ENCODE peak calls at places on chromosome 9, in ten cellular contexts. One of them, this sample, is unnamed.

GRCh38 chr9:70412678-70413426 is 1.6 kb downstream of the KLF9 start:
- DNase-seq in left colon: peak; percentile 86
- DNase-seq in WTC11: peak; percentile 17
- DNase-seq in GM04504: peak; percentile 62
- DNase-seq in activated CD8-positive, alpha-beta memory T cell treated with anti-CD3 and anti-CD28 coated beads, Interleukin-2, amount 50 U/mL, for 48 hours: peak; percentile 72
- DNase-seq in GDM1: no peak
- DNase-seq in stomach: peak; percentile 85
- DNase-seq in NCI-H1417: peak; percentile 81
- DNase-seq in AG20443: peak; percentile 70
- DNase-seq in M059J: peak; percentile 87
- DNase-seq in this sample: no peak

GRCh38 chr9:126752881-126753670 is 51.8 kb upstream of the ZBTB43 start:
- DNase-seq in left colon: no peak
- DNase-seq in WTC11: no peak
- DNase-seq in GM04504: no peak
- DNase-seq in activated CD8-positive, alpha-beta memory T cell treated with anti-CD3 and anti-CD28 coated beads, Interleukin-2, amount 50 U/mL, for 48 hours: no peak
- DNase-seq in GDM1: no peak
- DNase-seq in stomach: no peak
- DNase-seq in NCI-H1417: no peak
- DNase-seq in AG20443: no peak
- DNase-seq in M059J: no peak
- DNase-seq in this sample: no peak

GRCh38 chr9:91374939-91375338 is 13.2 kb upstream of the AUH start:
- DNase-seq in left colon: no peak
- DNase-seq in WTC11: no peak
- DNase-seq in GM04504: peak; percentile 66
- DNase-seq in activated CD8-positive, alpha-beta memory T cell treated with anti-CD3 and anti-CD28 coated beads, Interleukin-2, amount 50 U/mL, for 48 hours: no peak
- DNase-seq in GDM1: no peak
- DNase-seq in stomach: no peak
- DNase-seq in NCI-H1417: no peak
- DNase-seq in AG20443: peak; percentile 43
- DNase-seq in M059J: peak; percentile 89
- DNase-seq in this sample: no peak

GRCh38 chr9:113296796-113297558 is 6.2 kb downstream of the RNF183 start:
- DNase-seq in left colon: no peak
- DNase-seq in WTC11: no peak
- DNase-seq in GM04504: no peak
- DNase-seq in activated CD8-positive, alpha-beta memory T cell treated with anti-CD3 and anti-CD28 coated beads, Interleukin-2, amount 50 U/mL, for 48 hours: no peak
- DNase-seq in GDM1: no peak
- DNase-seq in stomach: no peak
- DNase-seq in NCI-H1417: no peak
- DNase-seq in AG20443: no peak
- DNase-seq in M059J: no peak
- DNase-seq in this sample: no peak

GRCh38 chr9:6619909-6620308 is 25.6 kb downstream of the GLDC start:
- DNase-seq in left colon: no peak
- DNase-seq in WTC11: no peak
- DNase-seq in GM04504: no peak
- DNase-seq in activated CD8-positive, alpha-beta memory T cell treated with anti-CD3 and anti-CD28 coated beads, Interleukin-2, amount 50 U/mL, for 48 hours: no peak
- DNase-seq in GDM1: no peak
- DNase-seq in stomach: no peak
- DNase-seq in NCI-H1417: no peak
- DNase-seq in AG20443: no peak
- DNase-seq in M059J: no peak
- DNase-seq in this sample: no peak

GRCh38 chr9:120742951-120743416 is 28.7 kb upstream of the MEGF9 start:
- DNase-seq in left colon: no peak
- DNase-seq in WTC11: no peak
- DNase-seq in GM04504: no peak
- DNase-seq in activated CD8-positive, alpha-beta memory T cell treated with anti-CD3 and anti-CD28 coated beads, Interleukin-2, amount 50 U/mL, for 48 hours: no peak
- DNase-seq in GDM1: no peak
- DNase-seq in stomach: no peak
- DNase-seq in NCI-H1417: no peak
- DNase-seq in AG20443: peak; percentile 56
- DNase-seq in M059J: peak; percentile 63
- DNase-seq in this sample: no peak

GRCh38 chr9:130789747-130790672 is 45.0 kb upstream of the ABL1 start:
- DNase-seq in left colon: no peak
- DNase-seq in WTC11: no peak
- DNase-seq in GM04504: no peak
- DNase-seq in activated CD8-positive, alpha-beta memory T cell treated with anti-CD3 and anti-CD28 coated beads, Interleukin-2, amount 50 U/mL, for 48 hours: no peak
- DNase-seq in GDM1: no peak
- DNase-seq in stomach: no peak
- DNase-seq in NCI-H1417: no peak
- DNase-seq in AG20443: no peak
- DNase-seq in M059J: no peak
- DNase-seq in this sample: no peak

GRCh38 chr9:115604831-115605483 is 487.0 kb upstream of the TNC start:
- DNase-seq in left colon: no peak
- DNase-seq in WTC11: no peak
- DNase-seq in GM04504: peak; percentile 94
- DNase-seq in activated CD8-positive, alpha-beta memory T cell treated with anti-CD3 and anti-CD28 coated beads, Interleukin-2, amount 50 U/mL, for 48 hours: no peak
- DNase-seq in GDM1: no peak
- DNase-seq in stomach: no peak
- DNase-seq in NCI-H1417: no peak
- DNase-seq in AG20443: peak; percentile 75
- DNase-seq in M059J: peak; percentile 99
- DNase-seq in this sample: no peak

GRCh38 chr9:136851941-136852663 is at the start of gene MAMDC4:
- DNase-seq in left colon: peak; percentile 23
- DNase-seq in WTC11: no peak
- DNase-seq in GM04504: no peak
- DNase-seq in activated CD8-positive, alpha-beta memory T cell treated with anti-CD3 and anti-CD28 coated beads, Interleukin-2, amount 50 U/mL, for 48 hours: no peak
- DNase-seq in GDM1: no peak
- DNase-seq in stomach: peak; percentile 57
- DNase-seq in NCI-H1417: no peak
- DNase-seq in AG20443: no peak
- DNase-seq in M059J: no peak
- DNase-seq in this sample: no peak